ENCODE peak calls at places on chromosomes 12 and 14, in four cellular contexts. G is nephron progenitor cell; L is activated CD4-positive, CD25-positive, alpha-beta regulatory T cell; A is EL. D is an unnamed sample.

GRCh38 chr14:64873506-64874220 is 6.0 kb downstream of the SPTB start:
- DNase-seq in G (no peak), L (no peak), A (peak), D (no peak)

GRCh38 chr14:76655331-76655730 is 105.9 kb upstream of the VASH1 start:
- DNase-seq in G (no peak), L (no peak), A (no peak), D (no peak)

GRCh38 chr12:2504577-2504976 is 290.2 kb upstream of the FKBP4 start:
- DNase-seq in G (no peak), L (no peak), A (no peak), D (no peak)

GRCh38 chr12:54549774-54550451 is 512 bp downstream of the PDE1B start:
- DNase-seq in G (no peak), L (no peak), A (peak), D (no peak)

GRCh38 chr12:89160716-89161123 is 191.6 kb downstream of the DUSP6 start:
- DNase-seq in G (no peak), L (peak), A (peak), D (peak)

GRCh38 chr12:49451468-49452259 is 84.4 kb downstream of the SPATS2 start:
- DNase-seq in G (no peak), L (no peak), A (no peak), D (no peak)

GRCh38 chr14:65791551-65791981 is 379.0 kb downstream of the FUT8 start:
- DNase-seq in G (peak), L (peak), A (peak), D (peak)

GRCh38 chr14:69363055-69363454 is 35.0 kb downstream of the ERH start:
- DNase-seq in G (peak), L (no peak), A (no peak), D (peak)

GRCh38 chr12:111361717-111362576 is 6.9 kb downstream of the PHETA1 start:
- DNase-seq in G (no peak), L (no peak), A (no peak), D (no peak)

GRCh38 chr12:129870146-129870545 is 33.7 kb downstream of the TMEM132D start:
- DNase-seq in G (no peak), L (no peak), A (no peak), D (no peak)

GRCh38 chr12:124457287-124458219 is 109.9 kb downstream of the NCOR2 start:
- DNase-seq in G (no peak), L (no peak), A (peak), D (peak)

GRCh38 chr12:100383586-100384548 is 27.0 kb downstream of the SLC17A8 start:
- DNase-seq in G (no peak), L (no peak), A (no peak), D (no peak)

GRCh38 chr12:109716512-109717389 is 3.1 kb downstream of the FAM222A start:
- DNase-seq in G (no peak), L (no peak), A (no peak), D (no peak)

GRCh38 chr14:93789366-93790130 is 1.3 kb upstream of the PRIMA1 start:
- DNase-seq in G (no peak), L (no peak), A (no peak), D (no peak)

GRCh38 chr14:91774138-91775096 is 42.5 kb upstream of the CATSPERB start:
- DNase-seq in G (no peak), L (no peak), A (no peak), D (no peak)

GRCh38 chr14:30193791-30194407 is 266.3 kb upstream of the PRKD1 start:
- DNase-seq in G (no peak), L (no peak), A (peak), D (peak)

GRCh38 chr14:99035268-99035667 is 236.7 kb downstream of the BCL11B start:
- DNase-seq in G (no peak), L (no peak), A (no peak), D (peak)

GRCh38 chr14:90883782-90884181 is 67.6 kb upstream of the TTC7B start:
- DNase-seq in G (no peak), L (no peak), A (peak), D (no peak)

GRCh38 chr12:128609861-128610260 is 213.9 kb downstream of the SLC15A4 start:
- DNase-seq in G (peak), L (no peak), A (no peak), D (no peak)

GRCh38 chr14:105526781-105527380 is 498 bp downstream of the TMEM121 start:
- DNase-seq in G (peak), L (no peak), A (no peak), D (no peak)

GRCh38 chr12:28497889-28498411 is 307.7 kb downstream of the CCDC91 start:
- DNase-seq in G (no peak), L (no peak), A (peak), D (no peak)

GRCh38 chr14:34951286-34951685 is 31.5 kb upstream of the SRP54 start:
- DNase-seq in G (no peak), L (no peak), A (peak), D (peak)

GRCh38 chr12:106058256-106059182 is 80.2 kb downstream of the NUAK1 start:
- DNase-seq in G (no peak), L (no peak), A (peak), D (no peak)

GRCh38 chr12:2319747-2320146 is 267.0 kb downstream of the CACNA1C start:
- DNase-seq in G (no peak), L (no peak), A (peak), D (no peak)

D was measured in AG09319.